ENCODE peak calls at places on chromosomes 12 and 14, in five cellular contexts. One of them, this sample, is unnamed.

GRCh38 chr14:89881839-89882238 is 72.7 kb downstream of the EFCAB11 start:
- DNase-seq in upper lobe of right lung: no peak
- DNase-seq in uterus: no peak
- DNase-seq in AG10803: no peak
- DNase-seq in right lobe of liver: no peak
- DNase-seq in this sample: no peak

GRCh38 chr12:122052285-122052684 is 26.3 kb upstream of the MLXIP start:
- DNase-seq in AG10803: peak
- DNase-seq in right lobe of liver: no peak
- DNase-seq in upper lobe of right lung: no peak
- DNase-seq in uterus: no peak
- DNase-seq in this sample: no peak

GRCh38 chr12:111428728-111429175 is 23.0 kb downstream of the SH2B3 start:
- DNase-seq in right lobe of liver: peak
- DNase-seq in AG10803: no peak
- DNase-seq in uterus: no peak
- DNase-seq in upper lobe of right lung: peak
- DNase-seq in this sample: no peak

GRCh38 chr14:20376071-20376588 is 32.7 kb downstream of the PARP2 start:
- DNase-seq in right lobe of liver: peak
- DNase-seq in uterus: no peak
- DNase-seq in AG10803: no peak
- DNase-seq in upper lobe of right lung: no peak
- DNase-seq in this sample: no peak

GRCh38 chr14:34496007-34496678 is 34.1 kb upstream of the SPTSSA start:
- DNase-seq in right lobe of liver: no peak
- DNase-seq in upper lobe of right lung: no peak
- DNase-seq in AG10803: peak
- DNase-seq in uterus: peak
- DNase-seq in this sample: no peak

GRCh38 chr12:2161478-2161877 is 108.7 kb downstream of the CACNA1C start:
- DNase-seq in upper lobe of right lung: no peak
- DNase-seq in uterus: peak
- DNase-seq in right lobe of liver: peak
- DNase-seq in AG10803: peak
- DNase-seq in this sample: peak

GRCh38 chr14:26859483-26859882 is 261.6 kb upstream of the NOVA1 start:
- DNase-seq in uterus: no peak
- DNase-seq in right lobe of liver: no peak
- DNase-seq in upper lobe of right lung: no peak
- DNase-seq in AG10803: no peak
- DNase-seq in this sample: no peak

GRCh38 chr12:1575287-1575798 is 19.0 kb downstream of the FBXL14 start:
- DNase-seq in AG10803: no peak
- DNase-seq in upper lobe of right lung: no peak
- DNase-seq in right lobe of liver: no peak
- DNase-seq in uterus: peak
- DNase-seq in this sample: no peak

GRCh38 chr12:123762715-123763052 is 583 bp downstream of the DNAH10 start:
- DNase-seq in upper lobe of right lung: no peak
- DNase-seq in uterus: no peak
- DNase-seq in right lobe of liver: no peak
- DNase-seq in AG10803: no peak
- DNase-seq in this sample: no peak

GRCh38 chr12:123763093-123763492 is 992 bp downstream of the DNAH10 start:
- DNase-seq in uterus: no peak
- DNase-seq in upper lobe of right lung: no peak
- DNase-seq in right lobe of liver: no peak
- DNase-seq in AG10803: no peak
- DNase-seq in this sample: no peak

GRCh38 chr12:123764109-123764508 is 2.0 kb downstream of the DNAH10 start:
- DNase-seq in right lobe of liver: no peak
- DNase-seq in AG10803: no peak
- DNase-seq in upper lobe of right lung: no peak
- DNase-seq in uterus: no peak
- DNase-seq in this sample: no peak

GRCh38 chr12:123765504-123766035 is 3.5 kb downstream of the DNAH10 start:
- DNase-seq in AG10803: no peak
- DNase-seq in uterus: no peak
- DNase-seq in right lobe of liver: no peak
- DNase-seq in upper lobe of right lung: no peak
- DNase-seq in this sample: no peak

DNA sequence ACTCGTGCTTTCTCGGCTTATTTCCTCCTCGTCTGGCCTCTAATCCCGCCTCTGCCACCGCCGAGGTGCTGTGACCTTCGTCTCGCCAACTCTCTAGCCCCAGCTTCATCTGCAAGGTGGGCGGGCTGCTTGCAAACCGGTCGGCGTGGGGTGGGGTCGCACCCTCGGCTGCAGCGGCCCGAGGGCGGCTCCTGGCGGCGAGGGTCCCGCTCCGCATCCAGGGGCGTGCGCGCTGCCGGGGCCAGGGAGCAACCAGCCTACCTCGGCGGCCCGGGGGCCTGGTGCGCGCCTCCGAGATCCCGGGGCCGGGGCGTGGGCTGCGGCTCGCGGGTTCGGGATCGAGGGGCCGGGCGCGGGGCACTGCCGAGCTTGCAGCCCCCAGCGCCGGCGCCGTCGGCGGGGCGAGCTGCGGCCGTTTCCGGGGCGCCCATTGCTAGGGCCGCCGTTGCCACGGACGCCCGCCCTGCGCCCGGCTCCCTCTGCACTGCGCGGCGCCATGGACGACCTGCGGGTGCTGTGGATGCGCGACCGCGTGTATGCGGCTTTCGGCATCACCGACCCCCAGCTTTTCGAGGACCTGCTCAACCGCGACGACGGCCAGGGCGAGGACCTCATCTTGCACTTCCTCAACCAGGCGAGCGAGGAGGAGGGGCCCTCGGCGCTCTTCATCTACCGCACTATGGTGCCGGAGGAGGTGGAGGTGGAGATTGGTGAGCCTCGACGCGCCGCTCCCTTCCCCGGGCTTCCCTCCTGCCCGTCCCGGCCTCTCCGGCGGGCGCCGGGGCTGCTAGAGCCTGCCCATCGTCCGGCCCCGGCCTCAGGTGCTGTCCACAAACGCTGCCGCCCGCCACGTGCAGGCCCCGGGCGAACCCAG is at the start of gene DNAH10:
- DNase-seq in uterus: no peak
- DNase-seq in right lobe of liver: peak
- DNase-seq in AG10803: no peak
- DNase-seq in upper lobe of right lung: peak
- DNase-seq in this sample: no peak
- H3K4me3 ChIP-seq in uterus: no peak
- H3K4me3 ChIP-seq in right lobe of liver: peak
- H3K4me3 ChIP-seq in AG10803: peak
- H3K4me3 ChIP-seq in upper lobe of right lung: peak
- H3K4me3 ChIP-seq in this sample: peak

GRCh38 chr12:104929926-104930325 is 28.2 kb downstream of the SLC41A2 start:
- DNase-seq in upper lobe of right lung: no peak
- DNase-seq in uterus: no peak
- DNase-seq in right lobe of liver: no peak
- DNase-seq in AG10803: peak
- DNase-seq in this sample: no peak
- TF ChIP-seq CTCF in upper lobe of right lung: no peak
- TF ChIP-seq CTCF in uterus: no peak
- TF ChIP-seq CTCF in right lobe of liver: no peak
- TF ChIP-seq CTCF in AG10803: no peak
- TF ChIP-seq CTCF in this sample: no peak

GRCh38 chr12:65208957-65209654 is 39.7 kb downstream of the LEMD3 start:
- DNase-seq in AG10803: no peak
- DNase-seq in uterus: no peak
- DNase-seq in right lobe of liver: no peak
- DNase-seq in upper lobe of right lung: no peak
- DNase-seq in this sample: no peak
- H3K4me3 ChIP-seq in AG10803: no peak
- H3K4me3 ChIP-seq in uterus: no peak
- H3K4me3 ChIP-seq in right lobe of liver: no peak
- H3K4me3 ChIP-seq in upper lobe of right lung: no peak
- H3K4me3 ChIP-seq in this sample: no peak

GRCh38 chr12:20547788-20548575 is 147.2 kb upstream of the SLCO1C1 start:
- DNase-seq in uterus: no peak
- DNase-seq in upper lobe of right lung: no peak
- DNase-seq in AG10803: peak
- DNase-seq in right lobe of liver: no peak
- DNase-seq in this sample: peak

GRCh38 chr12:20546267-20546666 is 148.9 kb upstream of the SLCO1C1 start:
- DNase-seq in AG10803: no peak
- DNase-seq in right lobe of liver: no peak
- DNase-seq in uterus: no peak
- DNase-seq in upper lobe of right lung: no peak
- DNase-seq in this sample: no peak

GRCh38 chr12:20548592-20548991 is 146.5 kb upstream of the SLCO1C1 start:
- DNase-seq in right lobe of liver: no peak
- DNase-seq in uterus: no peak
- DNase-seq in upper lobe of right lung: no peak
- DNase-seq in AG10803: no peak
- DNase-seq in this sample: no peak

GRCh38 chr12:20555015-20555414 is 140.1 kb upstream of the SLCO1C1 start:
- DNase-seq in AG10803: no peak
- DNase-seq in uterus: no peak
- DNase-seq in upper lobe of right lung: no peak
- DNase-seq in right lobe of liver: no peak
- DNase-seq in this sample: no peak

DNA sequence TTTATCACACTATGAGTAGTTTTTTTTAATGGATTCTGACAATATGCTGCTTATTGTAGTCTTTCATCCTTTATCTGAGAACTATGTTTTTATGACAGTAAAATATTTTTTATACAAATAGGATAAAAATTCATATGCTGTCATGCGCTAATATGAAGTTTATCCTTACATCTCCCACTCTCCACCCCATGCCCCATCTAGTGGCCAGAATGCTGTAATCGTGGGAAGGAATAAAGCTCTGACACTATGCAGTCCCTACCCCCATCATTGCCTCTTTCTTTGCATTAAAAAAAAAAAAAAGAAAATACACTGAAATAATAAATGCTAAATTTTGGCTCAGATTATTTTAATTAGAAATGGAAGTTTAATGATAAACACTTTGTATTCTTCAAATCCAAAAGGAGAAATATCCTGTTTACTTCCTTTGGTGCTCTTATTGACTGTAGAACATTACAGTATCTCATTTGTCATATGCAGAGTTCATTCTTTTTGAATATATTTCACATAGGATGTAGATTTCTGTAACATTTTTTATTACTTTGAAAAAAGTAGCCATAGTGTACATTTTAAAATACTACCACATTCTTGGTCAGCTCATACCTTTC is 145.9 kb upstream of the SLCO1C1 start:
- DNase-seq in AG10803: peak
- DNase-seq in upper lobe of right lung: no peak
- DNase-seq in uterus: peak
- DNase-seq in right lobe of liver: no peak
- DNase-seq in this sample: peak
- TF ChIP-seq CTCF in AG10803: peak
- TF ChIP-seq CTCF in upper lobe of right lung: peak
- TF ChIP-seq CTCF in uterus: peak
- TF ChIP-seq CTCF in right lobe of liver: peak
- TF ChIP-seq CTCF in this sample: peak

GRCh38 chr14:50790568-50790967 is 40.4 kb downstream of the NIN start:
- DNase-seq in AG10803: no peak
- DNase-seq in upper lobe of right lung: no peak
- DNase-seq in right lobe of liver: no peak
- DNase-seq in uterus: no peak
- DNase-seq in this sample: no peak

GRCh38 chr14:50794063-50794645 is 36.8 kb downstream of the NIN start:
- DNase-seq in right lobe of liver: no peak
- DNase-seq in upper lobe of right lung: no peak
- DNase-seq in AG10803: no peak
- DNase-seq in uterus: no peak
- DNase-seq in this sample: no peak

GRCh38 chr14:50792634-50793068 is 38.3 kb downstream of the NIN start:
- DNase-seq in uterus: no peak
- DNase-seq in right lobe of liver: no peak
- DNase-seq in AG10803: no peak
- DNase-seq in upper lobe of right lung: no peak
- DNase-seq in this sample: no peak

GRCh38 chr14:50791201-50791600 is 39.8 kb downstream of the NIN start:
- DNase-seq in right lobe of liver: no peak
- DNase-seq in upper lobe of right lung: no peak
- DNase-seq in uterus: no peak
- DNase-seq in AG10803: no peak
- DNase-seq in this sample: no peak

GRCh38 chr14:50792058-50792477 is 38.9 kb downstream of the NIN start:
- DNase-seq in upper lobe of right lung: no peak
- DNase-seq in AG10803: no peak
- DNase-seq in right lobe of liver: no peak
- DNase-seq in uterus: no peak
- DNase-seq in this sample: no peak
- H3K4me3 ChIP-seq in upper lobe of right lung: no peak
- H3K4me3 ChIP-seq in AG10803: no peak
- H3K4me3 ChIP-seq in right lobe of liver: no peak
- H3K4me3 ChIP-seq in uterus: no peak
- H3K4me3 ChIP-seq in this sample: no peak

GRCh38 chr12:87266305-87266704 is 762.9 kb downstream of the C12orf50 start:
- DNase-seq in AG10803: no peak
- DNase-seq in right lobe of liver: no peak
- DNase-seq in uterus: no peak
- DNase-seq in upper lobe of right lung: no peak
- DNase-seq in this sample: no peak
- TF ChIP-seq CTCF in AG10803: no peak
- TF ChIP-seq CTCF in right lobe of liver: peak
- TF ChIP-seq CTCF in uterus: no peak
- TF ChIP-seq CTCF in upper lobe of right lung: no peak
- TF ChIP-seq CTCF in this sample: peak

GRCh38 chr14:73269729-73270651 is 32.7 kb downstream of the PAPLN start:
- DNase-seq in AG10803: peak
- DNase-seq in upper lobe of right lung: peak
- DNase-seq in uterus: no peak
- DNase-seq in right lobe of liver: peak
- DNase-seq in this sample: no peak
- H3K4me3 ChIP-seq in AG10803: peak
- H3K4me3 ChIP-seq in upper lobe of right lung: peak
- H3K4me3 ChIP-seq in uterus: peak
- H3K4me3 ChIP-seq in right lobe of liver: peak
- H3K4me3 ChIP-seq in this sample: peak